ENCODE peak calls at places on chromosomes 3 and 15, in six cellular contexts. One of them, this sample, is unnamed.

GRCh38 chr3:11703185-11703584 is 59.5 kb upstream of the VGLL4 start:
- DNase-seq in fibroblast of pulmonary artery: no peak
- DNase-seq in right lobe of liver: no peak
- DNase-seq in stimulated activated CD4-positive, alpha-beta T cell treated with anti-CD3 and anti-CD28 coated beads, Interleukin-4, amount 100 ng/mL, for 48 hours: no peak
- DNase-seq in GM23248: no peak
- DNase-seq in activated naive CD8-positive, alpha-beta T cell treated with anti-CD3 and anti-CD28 coated beads, Interleukin-2, amount 50 U/mL, for 24 hours: no peak
- DNase-seq in this sample: no peak

GRCh38 chr3:70277304-70277703 is 35.1 kb downstream of the MDFIC2 start:
- DNase-seq in activated naive CD8-positive, alpha-beta T cell treated with anti-CD3 and anti-CD28 coated beads, Interleukin-2, amount 50 U/mL, for 24 hours: no peak
- DNase-seq in GM23248: no peak
- DNase-seq in right lobe of liver: no peak
- DNase-seq in fibroblast of pulmonary artery: no peak
- DNase-seq in stimulated activated CD4-positive, alpha-beta T cell treated with anti-CD3 and anti-CD28 coated beads, Interleukin-4, amount 100 ng/mL, for 48 hours: no peak
- DNase-seq in this sample: no peak

GRCh38 chr3:106337116-106337515 is 468.3 kb upstream of the CBLB start:
- DNase-seq in activated naive CD8-positive, alpha-beta T cell treated with anti-CD3 and anti-CD28 coated beads, Interleukin-2, amount 50 U/mL, for 24 hours: no peak
- DNase-seq in GM23248: peak; percentile 57
- DNase-seq in right lobe of liver: no peak
- DNase-seq in fibroblast of pulmonary artery: no peak
- DNase-seq in stimulated activated CD4-positive, alpha-beta T cell treated with anti-CD3 and anti-CD28 coated beads, Interleukin-4, amount 100 ng/mL, for 48 hours: no peak
- DNase-seq in this sample: no peak

GRCh38 chr15:97502038-97502437 is 458.5 kb upstream of the ARRDC4 start:
- DNase-seq in GM23248: no peak
- DNase-seq in right lobe of liver: no peak
- DNase-seq in fibroblast of pulmonary artery: peak; percentile 66
- DNase-seq in stimulated activated CD4-positive, alpha-beta T cell treated with anti-CD3 and anti-CD28 coated beads, Interleukin-4, amount 100 ng/mL, for 48 hours: no peak
- DNase-seq in activated naive CD8-positive, alpha-beta T cell treated with anti-CD3 and anti-CD28 coated beads, Interleukin-2, amount 50 U/mL, for 24 hours: no peak
- DNase-seq in this sample: no peak

GRCh38 chr15:99999282-100000070 is 266.2 kb upstream of the LYSMD4 start:
- DNase-seq in right lobe of liver: no peak
- DNase-seq in fibroblast of pulmonary artery: no peak
- DNase-seq in activated naive CD8-positive, alpha-beta T cell treated with anti-CD3 and anti-CD28 coated beads, Interleukin-2, amount 50 U/mL, for 24 hours: no peak
- DNase-seq in stimulated activated CD4-positive, alpha-beta T cell treated with anti-CD3 and anti-CD28 coated beads, Interleukin-4, amount 100 ng/mL, for 48 hours: no peak
- DNase-seq in GM23248: no peak
- DNase-seq in this sample: no peak

GRCh38 chr15:20340331-20340811 is 201.2 kb downstream of the GOLGA6L6 start:
- DNase-seq in right lobe of liver: peak; percentile 97
- DNase-seq in stimulated activated CD4-positive, alpha-beta T cell treated with anti-CD3 and anti-CD28 coated beads, Interleukin-4, amount 100 ng/mL, for 48 hours: no peak
- DNase-seq in GM23248: no peak
- DNase-seq in fibroblast of pulmonary artery: peak; percentile 26
- DNase-seq in activated naive CD8-positive, alpha-beta T cell treated with anti-CD3 and anti-CD28 coated beads, Interleukin-2, amount 50 U/mL, for 24 hours: peak; percentile 33
- DNase-seq in this sample: no peak

GRCh38 chr3:182959474-182960350 is 20.6 kb downstream of the DCUN1D1 start:
- DNase-seq in right lobe of liver: peak; percentile 54
- DNase-seq in activated naive CD8-positive, alpha-beta T cell treated with anti-CD3 and anti-CD28 coated beads, Interleukin-2, amount 50 U/mL, for 24 hours: no peak
- DNase-seq in stimulated activated CD4-positive, alpha-beta T cell treated with anti-CD3 and anti-CD28 coated beads, Interleukin-4, amount 100 ng/mL, for 48 hours: no peak
- DNase-seq in fibroblast of pulmonary artery: no peak
- DNase-seq in GM23248: no peak
- DNase-seq in this sample: peak; percentile 31

GRCh38 chr3:123920383-123920782 is 36.3 kb upstream of the MYLK start:
- DNase-seq in right lobe of liver: no peak
- DNase-seq in stimulated activated CD4-positive, alpha-beta T cell treated with anti-CD3 and anti-CD28 coated beads, Interleukin-4, amount 100 ng/mL, for 48 hours: no peak
- DNase-seq in fibroblast of pulmonary artery: peak; percentile 1
- DNase-seq in GM23248: no peak
- DNase-seq in activated naive CD8-positive, alpha-beta T cell treated with anti-CD3 and anti-CD28 coated beads, Interleukin-2, amount 50 U/mL, for 24 hours: no peak
- DNase-seq in this sample: no peak

GRCh38 chr3:132228923-132229322 is 88.3 kb upstream of the ACP3 start:
- DNase-seq in fibroblast of pulmonary artery: no peak
- DNase-seq in GM23248: peak; percentile 21
- DNase-seq in activated naive CD8-positive, alpha-beta T cell treated with anti-CD3 and anti-CD28 coated beads, Interleukin-2, amount 50 U/mL, for 24 hours: no peak
- DNase-seq in stimulated activated CD4-positive, alpha-beta T cell treated with anti-CD3 and anti-CD28 coated beads, Interleukin-4, amount 100 ng/mL, for 48 hours: no peak
- DNase-seq in right lobe of liver: no peak
- DNase-seq in this sample: no peak

GRCh38 chr3:155631323-155632019 is 113.4 kb downstream of the PLCH1 start:
- DNase-seq in activated naive CD8-positive, alpha-beta T cell treated with anti-CD3 and anti-CD28 coated beads, Interleukin-2, amount 50 U/mL, for 24 hours: no peak
- DNase-seq in right lobe of liver: no peak
- DNase-seq in fibroblast of pulmonary artery: peak; percentile 20
- DNase-seq in GM23248: peak; percentile 72
- DNase-seq in stimulated activated CD4-positive, alpha-beta T cell treated with anti-CD3 and anti-CD28 coated beads, Interleukin-4, amount 100 ng/mL, for 48 hours: no peak
- DNase-seq in this sample: no peak

This sample was measured in smooth muscle cell of the brain vasculature.